ENCODE peak calls at places on chromosomes 3 and 15, in seven cellular contexts. L is Peyer's patch, X is nephron progenitor cell, V is MM.1S, H is upper lobe of right lung, Z is A549, A is progenitor cell of endocrine pancreas. E is an unnamed sample.

GRCh38 chr15:56817266-56817665 is 84.0 kb upstream of the ZNF280D start:
- DNase-seq in X (no peak), H (no peak), L (no peak), V (no peak), Z (peak), A (no peak), E (no peak)

GRCh38 chr15:43826029-43826507 is 734 bp upstream of the WDR76 start:
- DNase-seq in A (no peak), V (no peak), X (no peak), L (no peak), Z (no peak), H (no peak), E (no peak)

GRCh38 chr15:99435138-99435695 is 130.6 kb upstream of the MEF2A start:
- DNase-seq in V (no peak), Z (no peak), X (no peak), L (peak), A (no peak), H (peak), E (no peak)

GRCh38 chr3:63151893-63152292 is 126.2 kb upstream of the SYNPR start:
- DNase-seq in A (no peak), H (no peak), X (no peak), V (no peak), Z (no peak), L (no peak), E (no peak)

GRCh38 chr3:151425640-151426336 is 35.1 kb downstream of the IGSF10 start:
- DNase-seq in V (no peak), X (no peak), H (no peak), L (no peak), Z (no peak), A (no peak), E (peak)

GRCh38 chr15:64982472-64982871 is 7.2 kb downstream of the SPG21 start:
- DNase-seq in X (no peak), A (no peak), L (no peak), V (no peak), H (no peak), Z (no peak), E (no peak)

GRCh38 chr3:4587061-4587837 is 94.1 kb downstream of the ITPR1 start:
- DNase-seq in A (no peak), Z (no peak), L (no peak), H (no peak), X (no peak), V (no peak), E (no peak)

GRCh38 chr3:28476194-28476593 is 127.6 kb upstream of the AZI2 start:
- DNase-seq in V (peak), H (no peak), Z (peak), L (no peak), X (no peak), A (no peak), E (peak)

GRCh38 chr3:63519426-63519825 is 133.0 kb upstream of the SNTN start:
- DNase-seq in A (no peak), V (no peak), X (no peak), H (no peak), L (no peak), Z (no peak), E (no peak)

GRCh38 chr3:13934813-13935212 is 54.9 kb upstream of the WNT7A start:
- DNase-seq in A (no peak), V (no peak), L (no peak), H (no peak), Z (no peak), X (no peak), E (no peak)

GRCh38 chr3:58071480-58071971 is 63.3 kb downstream of the FLNB start:
- DNase-seq in Z (peak), A (no peak), H (no peak), V (no peak), L (no peak), X (no peak), E (no peak)

DNA sequence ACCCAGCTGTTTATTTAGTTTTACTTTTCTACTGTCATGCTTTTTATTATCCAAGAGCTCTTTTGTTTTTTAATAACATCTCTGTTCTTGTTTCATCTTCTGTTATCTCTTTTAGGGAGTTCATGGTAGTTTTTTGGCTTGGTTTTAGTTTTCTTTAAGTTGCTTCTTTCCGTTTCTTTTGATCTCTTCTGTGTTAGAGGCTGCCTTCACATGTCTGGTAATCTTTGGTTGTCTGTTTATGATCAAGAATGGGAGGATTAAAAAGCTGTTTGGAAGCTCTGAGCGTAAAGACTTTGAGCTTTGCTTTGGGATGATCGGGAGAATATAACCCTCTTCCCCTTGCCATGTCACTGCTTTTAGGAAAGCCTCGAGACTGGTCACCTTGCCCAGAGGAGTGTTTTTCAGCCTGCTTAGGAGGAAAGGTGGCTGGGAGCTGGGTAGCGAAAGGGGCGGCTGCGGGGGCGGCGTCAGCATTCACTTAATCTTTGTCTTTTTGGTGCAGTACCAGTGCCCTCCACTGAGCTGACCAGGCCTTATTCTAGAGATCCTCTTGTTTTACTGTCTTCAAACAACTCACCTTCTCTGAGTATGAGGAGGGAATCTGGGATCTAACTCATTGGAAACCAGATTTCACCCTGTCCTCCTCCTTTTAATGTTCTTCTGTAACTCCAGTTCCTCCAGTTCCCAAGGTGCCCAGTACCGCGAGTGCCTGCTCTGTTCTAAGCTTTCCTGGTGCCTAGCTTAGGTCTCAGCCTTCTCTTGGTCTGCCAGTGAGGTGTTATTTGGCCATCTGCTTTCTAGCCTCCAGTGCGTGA is 15.5 kb downstream of the TATDN2 start:
- DNase-seq in A (no peak), X (peak), Z (peak), H (no peak), V (no peak), L (peak), E (no peak)
- TF ChIP-seq CTCF in A (peak), X (peak), Z (peak), H (peak), V (peak), L (peak), E (peak)

DNA sequence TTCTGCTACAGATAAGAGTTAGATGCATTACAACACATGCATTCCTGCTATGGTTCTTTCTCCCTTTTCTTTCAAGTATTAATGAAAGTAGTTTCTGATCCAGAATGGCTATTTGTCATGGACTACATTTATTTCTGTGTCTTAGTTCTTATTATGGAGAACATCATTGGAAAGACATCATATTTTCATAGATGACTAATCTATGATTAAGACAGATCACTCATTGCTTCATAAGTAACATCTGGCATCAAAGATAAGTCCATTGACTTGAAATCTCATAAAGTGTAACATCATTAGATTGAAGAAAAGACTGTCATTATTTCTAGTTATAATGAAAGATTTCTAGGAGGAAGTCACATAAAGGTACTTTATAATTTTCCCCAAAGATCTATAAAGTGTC is 366.7 kb downstream of the NSUN3 start:
- DNase-seq in X (no peak), A (no peak), V (no peak), Z (no peak), H (no peak), L (no peak), E (no peak)
- TF ChIP-seq CTCF in X (no peak), A (no peak), V (no peak), Z (no peak), H (no peak), L (no peak), E (no peak)

GRCh38 chr3:127679534-127680145 is 6.9 kb downstream of the ABTB1 start:
- DNase-seq in H (peak), X (no peak), L (peak), Z (no peak), V (no peak), A (no peak), E (no peak)
- TF ChIP-seq CTCF in H (no peak), X (peak), L (no peak), Z (no peak), V (no peak), A (peak), E (no peak)

GRCh38 chr3:25661694-25662455 is 2.8 kb downstream of the TOP2B start:
- DNase-seq in V (peak), H (no peak), Z (no peak), X (no peak), A (no peak), L (no peak), E (no peak)
- TF ChIP-seq CTCF in V (peak), H (no peak), Z (peak), X (no peak), A (no peak), L (no peak), E (peak)

DNA sequence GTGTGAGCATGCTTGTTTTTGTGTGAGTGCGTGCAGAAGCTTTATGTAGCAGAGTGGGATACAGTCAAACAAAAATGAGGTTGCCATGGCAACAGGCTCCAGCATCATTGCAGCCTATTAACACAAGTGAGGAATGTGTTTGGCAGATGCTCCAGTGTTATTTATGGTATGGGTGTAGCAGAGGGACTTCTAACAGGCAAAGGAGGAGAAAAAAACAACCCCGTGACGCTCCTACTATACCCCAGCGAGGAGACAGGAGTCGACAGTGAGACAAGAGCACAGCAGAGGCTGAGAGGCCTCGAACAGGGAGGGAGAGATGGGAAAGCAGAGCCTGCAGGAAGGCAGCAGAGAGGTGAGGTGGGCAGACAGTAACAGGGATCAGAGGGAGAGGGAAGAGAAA is 4.9 kb downstream of the ADCY5 start:
- DNase-seq in X (peak), A (no peak), V (no peak), H (no peak), Z (no peak), L (no peak), E (no peak)
- TF ChIP-seq CTCF in X (no peak), A (no peak), V (no peak), H (no peak), Z (no peak), L (no peak), E (no peak)

DNA sequence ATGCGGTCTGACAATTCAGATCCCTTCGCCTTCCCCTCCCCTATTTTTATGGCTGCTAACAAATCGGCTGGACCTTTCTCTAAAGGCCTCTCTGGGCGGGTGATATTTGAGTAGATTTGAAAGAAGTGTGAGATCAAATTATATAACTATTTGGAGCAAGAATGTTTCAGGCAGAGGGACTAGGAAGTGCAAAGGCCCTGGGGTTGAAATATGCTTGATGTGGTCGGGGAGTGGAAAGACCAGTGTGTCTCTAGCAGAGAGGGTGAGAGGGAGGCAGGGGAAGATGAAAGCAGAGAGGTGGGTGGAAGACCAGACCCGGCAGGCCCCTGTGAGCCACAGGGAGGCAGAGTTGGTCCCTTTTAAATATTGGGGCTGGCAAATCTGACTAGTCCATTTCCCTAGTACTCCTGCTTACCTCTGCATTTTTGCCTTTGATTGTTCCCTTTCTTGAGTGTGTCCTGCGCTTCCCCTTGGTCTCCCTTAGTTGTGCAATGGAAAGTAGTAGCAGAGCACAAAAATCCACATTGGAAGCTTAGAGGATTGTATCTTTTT is 32.3 kb downstream of the SLCO3A1 start:
- DNase-seq in X (no peak), A (no peak), H (no peak), Z (no peak), L (no peak), V (no peak), E (no peak)
- TF ChIP-seq CTCF in X (no peak), A (no peak), H (peak), Z (peak), L (peak), V (peak), E (no peak)

DNA sequence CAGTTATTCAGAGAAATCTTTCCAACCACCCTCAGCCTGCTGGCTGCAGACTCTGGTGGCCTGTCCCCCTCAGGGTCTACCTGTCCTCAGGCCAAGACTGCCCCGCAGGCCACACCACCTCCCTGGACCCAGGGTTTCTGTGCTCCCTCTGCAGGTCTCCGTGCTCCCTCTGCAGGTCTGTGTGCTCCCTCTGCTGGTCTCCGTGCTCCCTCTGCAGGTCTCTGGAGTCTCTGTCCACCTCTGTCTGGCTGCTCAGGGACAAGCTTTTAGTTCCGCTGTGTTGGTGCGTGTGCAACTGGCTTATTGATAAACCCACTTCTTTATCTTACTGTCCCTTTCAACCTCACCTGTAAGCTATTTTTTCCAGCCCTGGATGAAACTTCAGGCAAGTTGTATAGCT is 30.1 kb downstream of the BDH1 start:
- DNase-seq in Z (peak), A (no peak), V (no peak), L (no peak), H (peak), X (no peak), E (no peak)
- TF ChIP-seq CTCF in Z (peak), A (no peak), V (no peak), L (peak), H (no peak), X (no peak), E (no peak)

E was measured in GM10248.